ENCODE peak calls at places on chromosome 1, in seven cellular contexts. J is thoracic aorta, E is uterus, W is left lung, F is tibial artery, T is cardiac muscle cell, A is colonic mucosa. G is an unnamed sample.

GRCh38 chr1:109807822-109808680 is 44.3 kb upstream of the EPS8L3 start:
- DNase-seq in J (no peak), E (peak), W (no peak), F (peak), T (no peak), A (no peak), G (no peak)

GRCh38 chr1:8679411-8679800 is 138.0 kb downstream of the RERE start:
- DNase-seq in J (no peak), E (no peak), W (no peak), F (no peak), T (peak), A (no peak), G (no peak)

GRCh38 chr1:63381741-63382140 is 14.3 kb downstream of the ALG6 start:
- DNase-seq in J (no peak), E (no peak), W (no peak), F (no peak), T (no peak), A (no peak), G (no peak)

GRCh38 chr1:64922336-64922735 is 44.0 kb downstream of the JAK1 start:
- DNase-seq in J (no peak), E (no peak), W (no peak), F (no peak), T (no peak), A (no peak), G (no peak)

GRCh38 chr1:98702976-98703375 is 41.5 kb downstream of the SNX7 start:
- DNase-seq in J (no peak), E (no peak), W (no peak), F (no peak), T (peak), A (no peak), G (no peak)

GRCh38 chr1:38929476-38929875 is 12.2 kb downstream of the RHBDL2 start:
- DNase-seq in J (no peak), E (no peak), W (no peak), F (no peak), T (no peak), A (no peak), G (peak)

GRCh38 chr1:104706631-104707147 is 957.0 kb downstream of the AMY1C start:
- DNase-seq in J (no peak), E (no peak), W (no peak), F (no peak), T (no peak), A (no peak), G (no peak)

GRCh38 chr1:207808322-207808705 is 56.5 kb downstream of the CD46 start:
- DNase-seq in J (no peak), E (no peak), W (no peak), F (peak), T (no peak), A (no peak), G (no peak)

GRCh38 chr1:38000529-38001453 is 4.5 kb downstream of the FHL3 start:
- DNase-seq in J (no peak), E (peak), W (no peak), F (peak), T (peak), A (no peak), G (peak)

GRCh38 chr1:3740038-3740437 is 12.2 kb upstream of the CCDC27 start:
- DNase-seq in J (no peak), E (no peak), W (peak), F (no peak), T (no peak), A (no peak), G (no peak)

GRCh38 chr1:66778969-66779368 is 22.1 kb downstream of the INSL5 start:
- DNase-seq in J (no peak), E (no peak), W (no peak), F (no peak), T (peak), A (no peak), G (no peak)

GRCh38 chr1:223214272-223214807 is 71.3 kb upstream of the TLR5 start:
- DNase-seq in J (no peak), E (no peak), W (no peak), F (no peak), T (no peak), A (no peak), G (no peak)

GRCh38 chr1:223273511-223273910 is 90.5 kb downstream of the SUSD4 start:
- DNase-seq in J (no peak), E (no peak), W (no peak), F (no peak), T (no peak), A (no peak), G (no peak)

GRCh38 chr1:211701733-211702132 is 26.3 kb upstream of the NEK2 start:
- DNase-seq in J (no peak), E (no peak), W (no peak), F (no peak), T (no peak), A (no peak), G (no peak)

GRCh38 chr1:184646824-184647223 is 107.8 kb downstream of the EDEM3 start:
- DNase-seq in J (no peak), E (no peak), W (no peak), F (peak), T (no peak), A (no peak), G (no peak)

DNA sequence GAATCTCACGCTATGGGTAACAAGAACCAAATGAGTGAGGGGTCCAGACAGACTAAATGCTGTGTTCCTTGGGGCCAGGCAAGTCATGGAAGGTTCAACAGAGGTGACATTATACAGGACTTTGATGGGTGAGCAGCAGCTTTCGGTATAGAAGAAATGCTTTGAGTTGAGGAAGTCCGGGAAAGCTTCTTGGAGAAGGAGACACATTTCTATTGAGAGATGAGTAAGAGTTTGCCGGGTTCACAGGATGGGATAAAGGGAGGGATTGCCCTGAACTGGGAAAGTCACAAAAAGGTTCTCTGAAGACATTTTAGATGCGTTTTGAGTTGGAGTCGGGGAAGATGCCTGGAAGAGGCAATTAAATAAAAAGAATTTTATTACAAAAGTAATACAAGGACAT is 580 bp upstream of the AZIN2 start:
- DNase-seq in J (no peak), E (no peak), W (no peak), F (no peak), T (no peak), A (no peak), G (no peak)
- H3K27ac ChIP-seq in J (no peak), E (no peak), W (no peak), F (peak), T (no peak), A (no peak), G (peak)

GRCh38 chr1:31910933-31911332 is 27.2 kb downstream of the PTP4A2 start:
- DNase-seq in J (no peak), E (no peak), W (no peak), F (no peak), T (no peak), A (no peak), G (no peak)
- H3K27ac ChIP-seq in J (no peak), E (no peak), W (peak), F (no peak), T (no peak), A (no peak), G (no peak)

GRCh38 chr1:219550171-219550570 is 62.7 kb downstream of the ZC3H11B start:
- DNase-seq in J (no peak), E (peak), W (no peak), F (no peak), T (no peak), A (no peak), G (no peak)

GRCh38 chr1:219554109-219554508 is 58.8 kb downstream of the ZC3H11B start:
- DNase-seq in J (no peak), E (no peak), W (no peak), F (no peak), T (peak), A (no peak), G (no peak)

GRCh38 chr1:219560856-219561255 is 52.0 kb downstream of the ZC3H11B start:
- DNase-seq in J (no peak), E (no peak), W (no peak), F (no peak), T (no peak), A (no peak), G (no peak)

GRCh38 chr1:219555031-219555667 is 57.8 kb downstream of the ZC3H11B start:
- DNase-seq in J (no peak), E (no peak), W (no peak), F (no peak), T (peak), A (no peak), G (no peak)

GRCh38 chr1:219555802-219556201 is 57.1 kb downstream of the ZC3H11B start:
- DNase-seq in J (no peak), E (no peak), W (no peak), F (no peak), T (peak), A (no peak), G (no peak)
- H3K27ac ChIP-seq in J (no peak), E (no peak), W (no peak), F (no peak), T (no peak), A (no peak), G (no peak)

DNA sequence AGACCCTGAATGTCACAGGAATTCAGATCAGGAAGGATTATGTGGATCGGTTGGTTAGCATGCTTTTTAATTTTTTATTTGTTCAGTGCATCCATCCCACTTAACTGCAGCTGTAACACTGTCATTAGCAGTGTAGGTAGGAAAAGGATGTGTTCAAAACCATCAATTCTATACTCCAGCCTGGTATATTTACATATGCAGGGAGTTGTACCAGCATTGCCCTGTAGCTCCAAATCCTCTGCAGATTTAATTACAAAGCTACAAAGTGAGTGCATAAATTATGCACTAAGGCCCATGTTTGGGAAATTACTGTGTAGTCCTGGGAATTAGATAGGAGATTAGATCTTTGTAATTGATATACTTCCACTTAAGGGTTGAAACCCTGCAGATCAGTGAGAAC is 15.9 kb upstream of the OSBPL9 start:
- DNase-seq in J (no peak), E (no peak), W (no peak), F (no peak), T (no peak), A (no peak), G (no peak)
- H3K27ac ChIP-seq in J (no peak), E (no peak), W (no peak), F (no peak), T (no peak), A (no peak), G (no peak)

DNA sequence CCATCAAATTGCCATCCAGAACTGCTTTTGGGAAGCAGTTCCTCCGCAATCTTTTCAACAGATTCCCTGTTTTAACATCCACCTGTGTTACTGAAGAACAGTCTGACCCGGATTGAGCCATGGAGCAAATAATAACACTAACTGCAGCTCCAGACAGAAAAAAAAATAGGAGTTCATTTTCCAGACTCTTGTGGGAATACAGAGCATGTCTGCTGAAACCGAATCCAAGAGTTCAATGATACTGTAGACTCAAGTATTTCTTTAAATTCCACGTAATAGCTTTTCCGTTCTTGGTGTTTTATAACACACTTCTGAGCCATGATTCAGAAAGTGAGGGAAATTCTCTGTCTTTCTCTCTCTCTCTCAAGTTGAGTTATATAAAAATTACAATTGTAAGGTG is 60.6 kb downstream of the DDAH1 start:
- DNase-seq in J (no peak), E (no peak), W (no peak), F (no peak), T (no peak), A (no peak), G (no peak)
- H3K27ac ChIP-seq in J (peak), E (peak), W (no peak), F (peak), T (no peak), A (no peak), G (peak)

GRCh38 chr1:96865731-96866684 is 144.4 kb downstream of the PTBP2 start:
- DNase-seq in J (no peak), E (no peak), W (no peak), F (no peak), T (peak), A (no peak), G (no peak)
- H3K27ac ChIP-seq in J (no peak), E (peak), W (peak), F (peak), T (no peak), A (no peak), G (peak)

GRCh38 chr1:246215505-246215893 is 291.6 kb downstream of the SMYD3 start:
- DNase-seq in J (no peak), E (no peak), W (no peak), F (no peak), T (no peak), A (no peak), G (no peak)

GRCh38 chr1:246220495-246221065 is 286.5 kb downstream of the SMYD3 start:
- DNase-seq in J (no peak), E (no peak), W (no peak), F (no peak), T (no peak), A (no peak), G (no peak)

GRCh38 chr1:246219508-246220030 is 287.5 kb downstream of the SMYD3 start:
- DNase-seq in J (no peak), E (no peak), W (no peak), F (no peak), T (peak), A (no peak), G (no peak)

GRCh38 chr1:246221390-246222240 is 285.5 kb downstream of the SMYD3 start:
- DNase-seq in J (no peak), E (no peak), W (no peak), F (no peak), T (no peak), A (no peak), G (no peak)

DNA sequence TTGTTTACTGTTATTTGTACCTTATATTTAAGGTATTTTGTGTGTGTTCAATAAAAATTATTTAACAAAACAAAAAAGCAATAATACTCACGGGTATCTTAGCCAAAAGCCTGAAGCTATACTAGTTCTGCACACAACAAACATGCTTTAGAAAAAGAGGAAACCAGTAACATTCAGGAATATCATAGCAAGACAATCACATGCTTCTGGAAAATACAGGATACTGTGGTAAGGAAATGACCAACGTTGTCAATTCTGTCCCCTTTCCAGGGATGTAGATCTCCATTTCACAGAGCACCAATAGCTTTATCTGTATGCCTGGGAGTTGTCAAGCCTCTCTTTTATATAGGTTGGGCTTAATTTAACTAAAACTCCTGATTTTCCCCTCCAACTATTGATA is 288.4 kb downstream of the SMYD3 start:
- DNase-seq in J (no peak), E (no peak), W (no peak), F (no peak), T (no peak), A (no peak), G (no peak)
- H3K27ac ChIP-seq in J (no peak), E (no peak), W (no peak), F (no peak), T (peak), A (no peak), G (no peak)